ENCODE peak calls at places on chromosomes 2 and 18, in five cellular contexts. Y is GM23338, J is K562, B is Panc1, A is HCT116. P is an unnamed sample.

GRCh38 chr18:42578781-42579180 is 536.7 kb downstream of the RIT2 start:
- DNase-seq in Y (no peak), J (no peak), B (no peak), A (no peak), P (no peak)

GRCh38 chr2:11592671-11593574 is 59.1 kb downstream of the GREB1 start:
- DNase-seq in Y (no peak), J (no peak), B (no peak), A (no peak), P (no peak)

GRCh38 chr2:47250576-47251403 is 95.7 kb upstream of the STPG4 start:
- DNase-seq in Y (no peak), J (no peak), B (no peak), A (no peak), P (no peak)

GRCh38 chr2:136796339-136796738 is 31.0 kb downstream of the THSD7B start:
- DNase-seq in Y (peak; percentile 43), J (no peak), B (no peak), A (no peak), P (no peak)

GRCh38 chr2:53397085-53397484 is 370.5 kb upstream of the CHAC2 start:
- DNase-seq in Y (no peak), J (no peak), B (no peak), A (no peak), P (no peak)

GRCh38 chr2:237471457-237472186 is 15.4 kb upstream of the MLPH start:
- DNase-seq in Y (peak; percentile 87), J (peak; percentile 60), B (no peak), A (peak; percentile 51), P (peak; percentile 85)

GRCh38 chr2:204337638-204338037 is 207.6 kb upstream of the PARD3B start:
- DNase-seq in Y (no peak), J (no peak), B (no peak), A (no peak), P (no peak)

GRCh38 chr18:3281456-3282400 is 19.8 kb downstream of the MYL12B start:
- DNase-seq in Y (peak; percentile 87), J (peak; percentile 72), B (peak; percentile 84), A (peak; percentile 78), P (peak; percentile 55)

GRCh38 chr2:29628078-29628765 is 293.2 kb downstream of the ALK start:
- DNase-seq in Y (no peak), J (no peak), B (no peak), A (no peak), P (no peak)

GRCh38 chr2:233003658-233004555 is 9.1 kb downstream of the NGEF start:
- DNase-seq in Y (no peak), J (no peak), B (no peak), A (no peak), P (no peak)

GRCh38 chr2:233081232-233081730 is 21.1 kb downstream of the INPP5D start:
- DNase-seq in Y (no peak), J (no peak), B (no peak), A (no peak), P (no peak)

GRCh38 chr2:228181098-228182019 is at the start of gene SPHKAP:
- DNase-seq in Y (peak; percentile 58), J (no peak), B (no peak), A (no peak), P (no peak)

GRCh38 chr2:214774108-214774507 is 35.4 kb downstream of the BARD1 start:
- DNase-seq in Y (no peak), J (no peak), B (no peak), A (no peak), P (no peak)

GRCh38 chr2:9739508-9739907 is 103.8 kb upstream of the TAF1B start:
- DNase-seq in Y (no peak), J (no peak), B (no peak), A (no peak), P (no peak)

GRCh38 chr18:75548353-75548752 is 120.8 kb upstream of the SMIM21 start:
- DNase-seq in Y (peak; percentile 67), J (no peak), B (no peak), A (peak; percentile 18), P (peak; percentile 27)

GRCh38 chr2:151043484-151043883 is 218.2 kb downstream of the RBM43 start:
- DNase-seq in Y (peak; percentile 11), J (no peak), B (no peak), A (peak; percentile 7), P (no peak)

GRCh38 chr2:99088017-99088416 is 53.5 kb upstream of the C2orf15 start:
- DNase-seq in Y (no peak), J (no peak), B (no peak), A (no peak), P (no peak)

GRCh38 chr18:25326231-25327042 is 25.5 kb downstream of the ZNF521 start:
- DNase-seq in Y (no peak), J (no peak), B (no peak), A (no peak), P (no peak)

DNA sequence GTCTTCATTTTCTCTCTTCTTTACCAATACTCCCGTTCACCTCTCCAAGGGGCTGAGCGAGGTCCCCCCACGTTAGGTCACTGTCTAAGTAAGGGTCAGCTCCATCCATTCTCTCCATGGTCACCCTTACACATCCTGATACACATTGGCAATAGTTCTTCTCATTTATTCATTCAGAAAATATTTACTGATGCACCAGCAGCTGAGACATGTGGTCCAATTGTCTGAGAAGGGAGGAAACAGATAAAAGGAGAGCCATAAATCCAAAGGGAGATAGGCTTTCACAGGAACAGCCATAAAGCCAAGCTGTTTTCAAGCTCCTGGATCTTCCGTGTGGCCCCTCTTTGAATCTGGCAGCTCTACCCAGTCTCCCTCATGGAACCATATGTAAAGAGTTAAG is 121.2 kb downstream of the TXNL1 start:
- DNase-seq in Y (no peak), J (no peak), B (no peak), A (no peak), P (no peak)
- TF ChIP-seq REST in Y (no peak), J (no peak), B (no peak), A (no peak), P (no peak)

GRCh38 chr2:73307720-73308119 is 14.4 kb upstream of the EGR4 start:
- DNase-seq in Y (no peak), J (no peak), B (no peak), A (no peak), P (no peak)
- TF ChIP-seq REST in Y (no peak), J (no peak), B (no peak), A (no peak), P (no peak)

DNA sequence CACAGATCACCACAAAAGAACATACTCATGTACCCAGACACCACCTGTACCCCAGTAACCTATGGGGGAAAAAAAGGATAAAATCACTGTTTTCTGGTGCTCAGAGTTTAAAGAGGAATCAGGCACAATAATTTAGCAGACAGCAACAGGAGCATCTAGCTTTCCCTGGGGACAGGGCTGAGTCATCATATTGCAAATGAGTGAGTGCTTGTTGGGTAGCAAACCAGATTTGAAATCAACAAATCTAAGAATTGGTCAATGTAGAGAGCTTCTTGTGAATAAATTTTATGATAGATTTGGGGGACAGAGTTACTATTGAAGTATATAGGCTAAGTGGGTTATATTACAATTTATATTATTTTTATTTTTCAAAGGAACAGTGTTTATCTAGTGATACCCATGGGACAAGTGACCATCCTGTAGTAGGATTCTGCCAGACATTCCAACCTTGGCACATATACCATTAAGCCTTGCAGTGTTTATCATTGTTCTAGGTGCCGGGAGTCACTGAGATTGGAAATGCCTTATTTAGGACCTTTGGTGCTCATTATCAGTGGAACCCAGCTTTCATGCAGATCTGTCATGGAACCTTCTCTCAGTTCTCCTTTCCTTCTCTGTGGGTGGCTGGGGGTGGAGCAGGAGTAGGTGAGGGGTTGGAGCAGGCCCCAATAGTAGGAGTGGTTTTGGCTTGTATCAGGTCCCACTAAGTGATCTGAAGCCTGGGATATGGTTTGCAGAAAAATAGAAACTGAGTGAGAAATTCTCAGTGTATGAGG is 117.2 kb downstream of the CERS6 start:
- DNase-seq in Y (no peak), J (no peak), B (no peak), A (no peak), P (no peak)
- TF ChIP-seq REST in Y (no peak), J (no peak), B (no peak), A (no peak), P (no peak)

GRCh38 chr2:72291059-72291458 is 143.4 kb upstream of the CYP26B1 start:
- DNase-seq in Y (no peak), J (no peak), B (no peak), A (no peak), P (no peak)
- TF ChIP-seq REST in Y (no peak), J (no peak), B (no peak), A (no peak), P (no peak)

DNA sequence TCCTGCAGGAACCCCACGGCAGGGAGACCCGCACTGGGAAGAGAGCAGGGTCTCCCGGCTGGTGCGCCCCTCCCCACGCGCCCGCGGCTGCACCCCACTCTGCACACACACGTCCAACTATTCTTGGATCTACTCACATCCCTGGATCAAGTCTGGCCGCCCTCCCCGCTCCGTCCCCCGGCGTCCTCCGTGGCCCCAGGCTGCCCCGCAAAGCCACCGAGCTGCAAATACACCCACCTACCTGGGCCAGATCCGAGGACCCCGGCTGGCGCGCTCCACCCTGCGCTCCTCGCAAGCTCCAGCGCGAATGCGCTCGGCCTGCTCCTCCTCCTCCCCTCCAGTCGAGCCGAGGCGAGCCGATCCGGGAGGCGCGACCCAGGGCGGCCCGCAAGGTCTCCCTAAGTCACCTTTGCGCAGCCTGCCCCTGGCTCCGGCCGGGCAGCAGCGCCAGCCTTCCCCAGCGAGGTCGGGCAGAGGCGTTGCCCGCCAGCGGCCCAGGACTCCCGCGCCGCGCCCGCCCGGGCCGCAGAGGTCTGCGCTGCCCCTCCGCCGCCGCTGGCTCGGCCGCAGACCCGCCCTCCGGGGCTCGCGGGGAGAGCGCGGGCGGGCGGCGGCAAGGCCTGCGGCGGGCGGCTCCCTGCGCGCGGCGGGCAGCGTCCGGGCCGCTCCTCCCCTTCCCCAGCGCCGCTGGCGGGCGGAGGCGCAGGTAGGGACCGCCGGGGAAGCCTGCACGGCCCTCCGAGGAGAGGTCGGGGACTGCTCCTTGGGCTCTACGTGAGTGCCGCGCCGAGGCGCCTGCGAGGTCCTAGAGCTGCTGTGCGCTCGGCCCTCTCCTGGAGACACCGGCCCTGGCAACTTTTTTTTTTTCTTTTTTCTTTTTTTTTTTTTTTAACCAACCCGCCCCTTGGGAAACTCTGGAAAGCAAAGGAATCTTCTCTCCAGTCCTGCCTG is 126.0 kb downstream of the OSBPL1A start:
- DNase-seq in Y (peak; percentile 94), J (no peak), B (no peak), A (peak; percentile 49), P (peak; percentile 80)
- TF ChIP-seq REST in Y (no peak), J (no peak), B (no peak), A (no peak), P (no peak)

DNA sequence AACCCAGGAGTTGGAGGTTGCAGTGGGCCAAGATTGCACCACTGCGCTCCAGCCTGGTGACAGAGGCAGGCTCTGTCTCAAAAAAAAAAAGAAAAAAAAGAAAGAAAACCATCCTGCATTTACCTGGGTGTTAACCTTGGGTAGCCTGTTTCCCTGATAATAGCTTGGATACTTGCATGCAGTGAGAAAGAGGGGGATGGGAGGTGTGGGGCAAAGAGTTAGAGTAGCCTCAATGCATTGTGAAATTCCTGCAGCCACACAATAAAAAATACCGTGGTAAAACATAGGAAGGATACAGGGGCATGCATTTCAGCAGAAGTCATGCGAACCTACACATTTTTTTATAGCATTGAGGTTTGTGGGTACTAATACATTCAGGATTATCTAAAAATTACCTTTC is 76.6 kb upstream of the ZNF516 start:
- DNase-seq in Y (no peak), J (no peak), B (no peak), A (no peak), P (no peak)
- TF ChIP-seq REST in Y (no peak), J (no peak), B (no peak), A (no peak), P (no peak)

P was measured in A549.